ENCODE peak calls at places on chromosomes 13 and 19, in four cellular contexts. D, R, A and W are unnamed samples.

GRCh38 chr19:741506-742131 is 9.3 kb upstream of the MISP start:
- DNase-seq in A (no peak), D (peak), R (no peak), W (no peak)

GRCh38 chr13:28638756-28639155 is 20.2 kb upstream of the POMP start:
- DNase-seq in A (no peak), R (no peak), D (no peak), W (no peak)

GRCh38 chr13:30529085-30529815 is 63.5 kb upstream of the HMGB1 start:
- DNase-seq in D (no peak), A (no peak), R (no peak), W (no peak)

GRCh38 chr13:48431431-48431830 is 18.5 kb upstream of the LPAR6 start:
- DNase-seq in R (no peak), A (no peak), D (no peak), W (no peak)

GRCh38 chr13:20988909-20989735 is 72.3 kb downstream of the LATS2 start:
- DNase-seq in R (no peak), D (no peak), A (no peak), W (no peak)

GRCh38 chr19:46015080-46015960 is 7.5 kb downstream of the PGLYRP1 start:
- DNase-seq in A (no peak), R (no peak), D (no peak), W (peak)

GRCh38 chr13:44004881-44005280 is 125.2 kb downstream of the LACC1 start:
- DNase-seq in A (no peak), R (peak), D (peak), W (peak)

GRCh38 chr13:89726690-89727435 is 1620.6 kb upstream of the MIR17HG start:
- DNase-seq in A (no peak), D (peak), R (no peak), W (peak)

GRCh38 chr19:15702590-15702930 is 25.3 kb upstream of the OR10H2 start:
- DNase-seq in A (peak), D (peak), R (peak), W (peak)

GRCh38 chr13:43170497-43170896 is 147.1 kb downstream of the DNAJC15 start:
- DNase-seq in A (no peak), R (no peak), D (no peak), W (no peak)

GRCh38 chr13:114131581-114132418 is 623 bp downstream of the RASA3 start:
- DNase-seq in D (no peak), R (no peak), A (no peak), W (peak)

GRCh38 chr19:40740747-40741146 is 9.5 kb downstream of the ACTMAP start:
- DNase-seq in R (peak), A (peak), D (no peak), W (peak)

GRCh38 chr13:110524484-110525254 is 36.9 kb downstream of the RAB20 start:
- DNase-seq in A (no peak), D (peak), R (no peak), W (peak)

GRCh38 chr13:104949840-104950805 is 1585.3 kb downstream of the EFNB2 start:
- DNase-seq in R (peak), A (peak), D (peak), W (no peak)

GRCh38 chr19:16295071-16295470 is 29.6 kb upstream of the KLF2 start:
- DNase-seq in D (no peak), A (no peak), R (no peak), W (no peak)

GRCh38 chr19:54418930-54419800 is 3.9 kb downstream of the TTYH1 start:
- DNase-seq in D (no peak), R (no peak), A (no peak), W (no peak)

GRCh38 chr13:32426191-32426980 is 1.5 kb downstream of the N4BP2L1 start:
- DNase-seq in R (no peak), D (no peak), A (no peak), W (no peak)

GRCh38 chr13:21055016-21055415 is 6.4 kb downstream of the LATS2 start:
- DNase-seq in R (no peak), A (no peak), D (no peak), W (no peak)

GRCh38 chr13:75581874-75582640 is 32.5 kb downstream of the UCHL3 start:
- DNase-seq in D (no peak), R (peak), A (no peak), W (no peak)

DNA sequence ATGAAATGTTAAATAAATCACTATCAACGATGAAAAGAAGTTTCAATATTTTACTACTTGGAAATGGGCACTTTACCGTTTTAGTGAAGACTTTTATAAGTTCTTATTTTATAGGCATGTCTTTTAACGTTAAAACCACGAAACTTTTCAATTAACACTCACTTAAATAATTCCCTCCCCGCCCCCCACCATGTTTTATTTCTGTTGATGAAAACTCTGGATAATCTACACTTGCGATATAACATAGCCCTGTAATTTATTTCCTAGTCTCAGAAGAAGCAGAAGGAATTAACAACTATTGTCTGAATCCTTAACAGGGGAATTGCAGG is 343 bp upstream of the ZNF285 start:
- DNase-seq in D (no peak), R (no peak), A (no peak), W (no peak)
- H3K4me3 ChIP-seq in D (peak), R (peak), A (peak), W (peak)

GRCh38 chr19:29675650-29676186 is 10.5 kb downstream of the PLEKHF1 start:
- DNase-seq in R (no peak), D (no peak), A (no peak), W (no peak)

GRCh38 chr19:29676586-29676985 is 11.3 kb downstream of the PLEKHF1 start:
- DNase-seq in D (no peak), A (no peak), R (no peak), W (no peak)

GRCh38 chr19:29675120-29675649 is 9.9 kb downstream of the PLEKHF1 start:
- DNase-seq in D (no peak), A (no peak), R (no peak), W (no peak)

GRCh38 chr19:29678484-29679106 is 13.3 kb downstream of the PLEKHF1 start:
- DNase-seq in A (peak), D (no peak), R (no peak), W (no peak)

DNA sequence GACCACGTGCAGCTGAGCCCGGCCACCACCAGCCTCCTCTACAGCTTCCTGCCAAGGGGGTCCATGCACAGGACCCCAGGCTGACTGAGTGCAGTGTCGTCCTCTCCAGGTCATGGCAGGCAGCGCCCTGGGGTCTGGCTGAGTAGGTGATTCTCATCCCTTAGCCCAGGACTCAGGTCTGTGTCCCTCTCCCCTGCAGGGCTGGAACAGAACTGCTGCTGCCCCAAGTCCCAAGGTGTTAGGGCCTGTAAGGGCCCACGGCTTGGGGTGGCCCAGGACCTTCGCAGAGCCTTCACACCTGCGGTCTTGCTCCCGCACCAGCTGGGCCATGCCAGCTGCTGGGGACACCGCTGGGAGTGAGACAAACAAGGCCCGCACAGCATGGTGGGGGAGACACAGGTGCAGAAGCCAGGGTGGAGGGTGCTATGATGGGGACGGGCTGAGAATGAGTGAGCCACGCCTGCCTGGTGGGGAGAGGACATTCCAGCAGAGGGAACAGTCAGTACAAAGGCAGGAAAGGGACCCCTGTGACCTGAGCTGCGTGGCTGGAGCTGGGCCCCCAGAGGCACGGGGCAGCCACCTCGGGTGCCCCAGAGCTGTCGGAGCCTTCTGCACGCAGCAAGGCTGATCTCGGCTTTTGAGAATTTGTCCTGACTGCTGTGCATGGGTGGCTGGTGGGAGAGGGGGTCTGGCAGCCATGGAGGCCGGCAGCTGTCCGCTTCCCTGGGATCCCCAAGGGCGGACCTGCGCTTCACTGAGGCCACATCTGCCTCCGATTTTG is 11.9 kb downstream of the PLEKHF1 start:
- DNase-seq in D (no peak), R (no peak), A (no peak), W (no peak)
- TF ChIP-seq CTCF in D (no peak), R (no peak), A (no peak), W (no peak)

GRCh38 chr13:102028846-102029245 is 373.0 kb downstream of the FGF14 start:
- DNase-seq in R (no peak), A (no peak), D (no peak), W (no peak)

GRCh38 chr13:102033316-102033715 is 368.5 kb downstream of the FGF14 start:
- DNase-seq in D (no peak), R (no peak), A (no peak), W (no peak)

GRCh38 chr13:102033719-102034446 is 368.0 kb downstream of the FGF14 start:
- DNase-seq in R (no peak), D (no peak), A (no peak), W (no peak)

DNA sequence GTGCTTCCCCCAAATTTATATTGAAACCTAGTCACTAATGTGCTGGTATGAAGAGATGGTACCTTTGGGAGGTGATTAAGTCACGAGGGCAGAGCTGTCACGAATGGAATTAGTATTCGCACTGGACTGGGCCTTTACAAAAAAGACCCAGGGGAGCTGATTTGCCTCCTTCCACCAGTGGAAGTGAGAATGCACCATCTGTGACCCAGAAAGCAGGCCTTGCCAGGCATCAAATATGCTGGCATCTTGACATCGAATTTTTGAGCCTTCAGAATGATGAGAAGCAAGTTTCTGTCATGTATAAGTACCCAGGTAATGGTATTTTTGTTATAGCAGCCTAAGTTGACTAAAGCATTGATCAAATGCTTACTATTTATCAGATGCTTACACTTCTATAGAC is 373.6 kb downstream of the FGF14 start:
- DNase-seq in D (no peak), A (no peak), R (no peak), W (no peak)
- H3K4me3 ChIP-seq in D (no peak), A (no peak), R (no peak), W (no peak)

GRCh38 chr13:98878421-98879126 is 99.3 kb downstream of the DOCK9 start:
- DNase-seq in A (no peak), R (no peak), D (no peak), W (no peak)
- TF ChIP-seq CTCF in A (no peak), R (no peak), D (no peak), W (no peak)

DNA sequence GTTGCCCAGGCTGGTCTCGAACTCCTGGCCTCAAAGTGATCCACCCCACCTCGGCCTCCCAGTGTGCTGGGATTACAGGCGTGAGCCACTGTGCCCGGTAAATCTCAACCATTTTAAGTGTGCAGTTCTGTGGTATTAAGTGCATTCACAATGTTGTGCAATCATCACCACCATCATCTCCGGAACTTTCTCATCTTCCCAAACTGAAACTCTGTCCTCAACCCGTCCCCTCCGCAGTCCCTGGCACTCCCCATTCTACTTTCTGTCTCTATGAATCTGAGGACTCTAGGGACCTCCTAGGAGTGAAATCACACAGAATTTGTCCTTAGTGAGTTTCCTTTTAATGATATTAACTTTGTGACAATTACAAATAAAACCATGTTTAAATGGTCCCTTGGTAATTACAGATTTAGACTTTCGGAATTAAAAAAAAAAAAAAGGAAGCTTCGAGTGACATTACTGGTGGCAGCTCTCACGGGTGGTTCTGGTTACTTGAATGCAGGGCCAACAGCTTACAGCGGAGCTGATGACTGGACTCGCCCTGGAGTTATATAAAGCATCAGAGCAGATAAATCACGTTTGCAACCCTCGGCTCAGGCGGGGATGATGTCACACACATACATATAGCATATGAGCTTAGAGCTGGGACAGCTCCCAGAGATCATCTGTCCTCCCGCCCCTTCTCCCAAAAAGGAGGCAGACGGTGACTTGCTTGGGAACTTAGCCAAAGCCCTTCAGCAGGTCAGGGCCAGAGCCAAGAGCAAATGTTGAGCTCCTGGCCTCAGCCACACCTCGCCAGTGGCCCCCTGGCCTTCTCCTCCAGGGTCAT is 89.8 kb downstream of the ZNF557 start:
- DNase-seq in A (no peak), D (no peak), R (peak), W (no peak)
- H3K4me3 ChIP-seq in A (no peak), D (no peak), R (no peak), W (no peak)